ENCODE peak calls at places on chromosomes 12 and 14, in six cellular contexts. H is A549, L is PC-3, I is prostate gland, P is neuronal stem cell, V is aorta. Y is an unnamed sample. For H3K4me1, the result is how much of the 10 kb centered on the place peaks cover.

GRCh38 chr12:130280226-130280625 is 57.5 kb upstream of the PIWIL1 start:
- DNase-seq in L (no peak), I (no peak), V (no peak), P (no peak), H (no peak), Y (no peak)

GRCh38 chr14:56342419-56342901 is 224.2 kb downstream of the PELI2 start:
- DNase-seq in P (no peak), L (no peak), I (no peak), H (no peak), V (no peak), Y (no peak)

GRCh38 chr12:99311373-99311772 is 336.2 kb upstream of the GARIN6 start:
- DNase-seq in I (no peak), L (no peak), H (no peak), P (no peak), V (no peak), Y (no peak)

GRCh38 chr14:91714805-91715204 is 17.1 kb downstream of the CATSPERB start:
- DNase-seq in V (no peak), I (no peak), L (no peak), P (no peak), H (no peak), Y (no peak)

GRCh38 chr12:131913666-131914065 is 15.4 kb upstream of the PUS1 start:
- DNase-seq in P (no peak), L (no peak), H (no peak), V (no peak), I (no peak), Y (peak)

GRCh38 chr12:131950182-131950913 is 606 bp downstream of the EP400 start:
- DNase-seq in P (no peak), V (peak), H (no peak), I (no peak), L (no peak), Y (no peak)

GRCh38 chr12:93979189-93979588 is 169.2 kb upstream of the PLXNC1 start:
- DNase-seq in V (no peak), H (no peak), I (peak), L (peak), P (no peak), Y (no peak)

GRCh38 chr14:104436047-104436531 is 143.5 kb upstream of the C14orf180 start:
- DNase-seq in I (no peak), P (no peak), V (peak), H (no peak), L (no peak), Y (peak)

GRCh38 chr12:93199831-93200236 is 177.9 kb upstream of the NUDT4 start:
- DNase-seq in H (no peak), L (no peak), I (no peak), V (no peak), P (no peak), Y (no peak)

GRCh38 chr12:110546339-110546738 is 36.8 kb downstream of the PPTC7 start:
- DNase-seq in P (no peak), L (peak), H (no peak), V (no peak), I (no peak), Y (no peak)

GRCh38 chr12:110547090-110547489 is 36.0 kb downstream of the PPTC7 start:
- DNase-seq in V (no peak), I (no peak), P (no peak), L (no peak), H (no peak), Y (no peak)

GRCh38 chr12:110543252-110543959 is 39.7 kb downstream of the PPTC7 start:
- DNase-seq in V (peak), I (peak), L (peak), P (no peak), H (no peak), Y (no peak)

GRCh38 chr12:110545812-110546211 is 37.3 kb downstream of the PPTC7 start:
- DNase-seq in I (no peak), V (no peak), P (no peak), H (no peak), L (no peak), Y (no peak)

GRCh38 chr12:110543965-110544364 is 39.2 kb downstream of the PPTC7 start:
- DNase-seq in L (no peak), H (no peak), V (no peak), I (no peak), P (no peak), Y (no peak)
- H3K4me1 ChIP-seq in L (under half), H (under half), V (under half), I (under half), P (under half), Y (under half)

DNA sequence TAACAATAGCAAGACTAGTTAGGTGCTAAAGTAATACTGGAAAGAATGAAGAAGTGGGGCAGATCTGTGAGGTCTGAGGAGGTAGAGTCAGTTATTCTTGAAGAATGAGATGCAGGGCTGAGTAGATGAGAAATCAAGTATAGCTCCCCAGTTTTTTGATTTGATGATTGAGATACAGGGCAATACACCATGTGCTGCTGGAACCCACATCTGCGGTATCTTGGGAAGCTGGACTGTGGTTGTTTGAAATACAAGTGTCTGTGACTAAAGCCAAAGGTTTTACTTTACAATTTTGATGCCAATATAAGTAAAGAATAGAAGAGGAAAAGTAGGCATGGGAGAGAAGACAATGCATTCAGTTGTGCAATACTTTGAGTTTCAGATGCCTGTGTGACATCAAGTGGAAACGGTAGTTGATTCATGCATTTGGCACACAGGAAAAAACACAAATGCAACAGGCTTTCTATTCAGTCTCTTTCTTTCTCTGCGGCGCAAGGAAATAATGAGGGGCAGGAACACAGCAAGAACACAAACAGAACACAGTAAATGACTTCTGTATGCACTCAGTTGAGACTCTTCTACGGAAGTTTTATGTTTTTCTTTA is 190.2 kb upstream of the SLC38A2 start:
- DNase-seq in H (no peak), L (peak), V (no peak), P (no peak), I (peak), Y (no peak)
- H3K4me1 ChIP-seq in H (under half), L (half or more), V (under half), P (under half), I (under half), Y (under half)

GRCh38 chr12:113860950-113861349 is 105.2 kb downstream of the RBM19 start:
- DNase-seq in V (no peak), I (no peak), H (peak), L (no peak), P (no peak), Y (no peak)
- H3K4me1 ChIP-seq in V (under half), I (under half), H (under half), L (under half), P (under half), Y (under half)

GRCh38 chr12:6766651-6767300 is 613 bp downstream of the PTMS start:
- DNase-seq in L (peak), H (peak), I (peak), V (peak), P (no peak), Y (peak)
- H3K4me1 ChIP-seq in L (under half), H (half or more), I (under half), V (under half), P (under half), Y (under half)